ENCODE peak calls at places on chromosomes 13 and 19, in six cellular contexts. H is heart left ventricle, S is colonic mucosa, K is SK-N-SH, A is mucosa of descending colon, J is spleen. I is an unnamed sample. For H3K4me1, the result is how much of the 10 kb centered on the place peaks cover.

GRCh38 chr19:35348909-35349611 is 1.4 kb downstream of the FFAR1 start:
- DNase-seq in H (peak), S (no peak), K (no peak), A (peak), J (peak), I (peak)

GRCh38 chr19:32708457-32708856 is 11.1 kb upstream of the TDRD12 start:
- DNase-seq in H (no peak), S (no peak), K (no peak), A (no peak), J (no peak), I (no peak)

GRCh38 chr19:27750697-27751391 is 1462.1 kb downstream of the UQCRFS1 start:
- DNase-seq in H (no peak), S (no peak), K (no peak), A (no peak), J (no peak), I (no peak)

GRCh38 chr13:19632915-19633339 is 532 bp upstream of the MPHOSPH8 start:
- DNase-seq in H (no peak), S (no peak), K (no peak), A (no peak), J (no peak), I (no peak)

GRCh38 chr13:106468207-106468606 is 67.3 kb downstream of the EFNB2 start:
- DNase-seq in H (peak), S (no peak), K (no peak), A (no peak), J (no peak), I (no peak)

GRCh38 chr19:6590458-6591319 is at the start of gene CD70:
- DNase-seq in H (peak), S (no peak), K (no peak), A (peak), J (peak), I (no peak)

GRCh38 chr13:30422056-30422914 is at the start of gene UBE2L5:
- DNase-seq in H (peak), S (peak), K (peak), A (peak), J (peak), I (peak)

GRCh38 chr13:35729926-35730627 is 253.6 kb upstream of the MAB21L1 start:
- DNase-seq in H (peak), S (no peak), K (no peak), A (no peak), J (no peak), I (no peak)

GRCh38 chr13:40232321-40232720 is 434.1 kb downstream of the FOXO1 start:
- DNase-seq in H (no peak), S (no peak), K (no peak), A (no peak), J (no peak), I (no peak)

GRCh38 chr13:43242040-43242439 is 218.7 kb downstream of the DNAJC15 start:
- DNase-seq in H (no peak), S (no peak), K (no peak), A (no peak), J (no peak), I (no peak)

GRCh38 chr19:39031368-39032163 is 783 bp downstream of the FBXO27 start:
- DNase-seq in H (peak), S (peak), K (peak), A (peak), J (peak), I (peak)

GRCh38 chr13:22061371-22061805 is 390.5 kb downstream of the FGF9 start:
- DNase-seq in H (no peak), S (no peak), K (no peak), A (no peak), J (peak), I (no peak)

GRCh38 chr13:40269086-40269485 is 397.4 kb downstream of the FOXO1 start:
- DNase-seq in H (no peak), S (no peak), K (no peak), A (no peak), J (no peak), I (no peak)

GRCh38 chr13:47126432-47126831 is 229.6 kb upstream of the HTR2A start:
- DNase-seq in H (no peak), S (no peak), K (no peak), A (no peak), J (no peak), I (no peak)

GRCh38 chr19:29617336-29618266 is 11.5 kb downstream of the POP4 start:
- DNase-seq in H (no peak), S (no peak), K (no peak), A (peak), J (peak), I (no peak)

GRCh38 chr13:110442946-110443632 is 118.4 kb downstream of the RAB20 start:
- DNase-seq in H (no peak), S (no peak), K (no peak), A (no peak), J (no peak), I (no peak)

GRCh38 chr13:51283361-51283760 is 56.1 kb upstream of the SERPINE3 start:
- DNase-seq in H (no peak), S (no peak), K (no peak), A (no peak), J (no peak), I (no peak)

GRCh38 chr13:113489549-113490495 is 689 bp downstream of the DCUN1D2 start:
- DNase-seq in H (peak), S (peak), K (peak), A (no peak), J (no peak), I (peak)

GRCh38 chr19:11401808-11402543 is 17.1 kb downstream of the RGL3 start:
- DNase-seq in H (no peak), S (no peak), K (peak), A (no peak), J (no peak), I (no peak)

GRCh38 chr13:23468811-23469210 is 35.3 kb upstream of the SACS start:
- DNase-seq in H (no peak), S (no peak), K (peak), A (no peak), J (no peak), I (no peak)

GRCh38 chr19:51511353-51511752 is 9.8 kb upstream of the SIGLEC12 start:
- DNase-seq in H (no peak), S (no peak), K (peak), A (no peak), J (no peak), I (no peak)

GRCh38 chr19:2507109-2507508 is 31.2 kb downstream of the GADD45B start:
- DNase-seq in H (no peak), S (peak), K (no peak), A (no peak), J (no peak), I (no peak)

GRCh38 chr13:83531022-83531421 is 351.3 kb downstream of the SLITRK1 start:
- DNase-seq in H (no peak), S (no peak), K (no peak), A (no peak), J (no peak), I (no peak)

GRCh38 chr19:58545286-58546068 is 1.6 kb downstream of the TRIM28 start:
- DNase-seq in H (no peak), S (no peak), K (no peak), A (no peak), J (no peak), I (no peak)

GRCh38 chr13:66446413-66446812 is 783.7 kb downstream of the PCDH9 start:
- DNase-seq in H (no peak), S (no peak), K (no peak), A (no peak), J (no peak), I (no peak)

GRCh38 chr13:24068472-24068871 is 92.0 kb upstream of the SPATA13 start:
- DNase-seq in H (no peak), S (no peak), K (no peak), A (no peak), J (no peak), I (no peak)

GRCh38 chr13:98447881-98448641 is 128.8 kb downstream of the STK24 start:
- DNase-seq in H (peak), S (no peak), K (peak), A (no peak), J (no peak), I (peak)

GRCh38 chr13:113538689-113539058 is 45.9 kb upstream of the TFDP1 start:
- DNase-seq in H (no peak), S (no peak), K (peak), A (no peak), J (peak), I (no peak)

GRCh38 chr13:33441015-33441414 is 155.5 kb upstream of the STARD13 start:
- DNase-seq in H (no peak), S (peak), K (peak), A (no peak), J (no peak), I (no peak)

GRCh38 chr19:17871878-17872250 is at the start of gene SLC5A5:
- DNase-seq in H (no peak), S (no peak), K (peak), A (no peak), J (peak), I (no peak)
- H3K4me3 ChIP-seq in H (peak), S (peak), K (no peak), A (no peak), J (peak), I (no peak)

DNA sequence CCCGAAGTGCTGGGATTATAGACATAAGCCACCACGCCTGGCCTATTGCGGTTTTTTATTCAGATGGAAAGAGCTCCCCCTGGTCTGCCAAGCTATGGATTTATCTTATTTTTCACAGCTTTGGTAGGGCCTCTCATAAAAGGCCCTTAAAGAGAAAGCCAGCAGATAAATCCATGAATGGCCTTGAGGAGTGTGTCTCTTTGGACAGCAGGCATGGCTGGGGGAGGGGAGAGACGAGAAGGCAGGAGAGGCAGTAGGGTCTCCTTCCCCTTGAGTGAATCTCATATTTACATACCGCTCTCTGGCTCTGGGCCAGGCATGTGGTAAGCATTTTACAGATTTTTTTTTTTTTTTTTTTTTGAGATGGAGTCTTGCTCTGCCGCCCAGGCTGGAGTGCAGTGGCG is 25.2 kb downstream of the MARK4 start:
- DNase-seq in H (no peak), S (no peak), K (peak), A (no peak), J (no peak), I (no peak)
- H3K4me1 ChIP-seq in H (under half), S (under half), K (under half), A (under half), J (under half), I (under half)

DNA sequence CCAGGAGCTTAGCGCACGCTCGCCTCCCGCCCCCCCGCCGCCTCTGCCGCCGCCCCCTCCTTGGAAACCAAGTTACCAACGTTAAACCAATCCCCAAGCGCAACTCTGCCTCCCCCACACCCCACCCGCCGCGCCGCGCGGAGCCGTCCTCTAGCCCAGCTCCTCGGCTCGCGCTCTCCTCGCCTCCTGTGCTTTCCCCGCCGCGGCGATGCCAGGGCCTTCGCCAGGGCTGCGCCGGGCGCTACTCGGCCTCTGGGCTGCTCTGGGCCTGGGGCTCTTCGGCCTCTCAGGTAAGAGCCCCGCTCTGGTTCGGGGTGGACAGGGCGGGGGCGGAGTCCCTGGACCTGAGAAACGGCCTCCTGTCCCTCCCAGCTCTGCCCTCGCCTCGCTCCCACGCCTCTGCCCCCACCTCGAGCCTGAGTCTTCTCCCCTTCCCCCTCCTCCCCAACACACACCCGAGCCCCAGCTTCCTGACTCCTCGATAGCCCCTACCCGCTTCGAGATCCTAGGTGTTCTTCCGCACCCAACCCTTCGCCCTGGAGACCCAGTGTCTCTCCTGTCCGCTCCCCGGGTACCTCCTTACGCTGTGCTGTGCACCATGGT is at the start of gene ICAM5:
- DNase-seq in H (no peak), S (no peak), K (no peak), A (no peak), J (peak), I (no peak)
- H3K4me3 ChIP-seq in H (peak), S (peak), K (peak), A (no peak), J (peak), I (peak)

DNA sequence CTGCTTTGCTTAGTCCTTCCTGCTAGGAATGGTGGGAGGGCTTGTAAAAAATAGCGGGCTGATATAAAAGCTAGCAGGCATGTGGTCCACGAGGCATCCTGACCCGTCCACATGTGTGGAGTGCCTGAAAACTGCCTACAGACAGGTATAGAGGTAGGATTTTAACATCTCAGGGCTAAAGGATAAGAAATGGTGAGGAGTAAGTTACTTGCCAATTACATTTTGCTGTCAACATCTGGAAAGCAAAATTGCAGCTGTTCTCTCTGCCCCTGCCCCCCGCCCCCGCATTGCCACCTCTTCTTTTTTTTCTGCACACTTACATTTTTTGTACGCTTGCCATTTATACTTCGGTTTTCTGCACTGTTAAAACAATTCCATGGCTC is 21.0 kb downstream of the NFIX start:
- DNase-seq in H (no peak), S (no peak), K (no peak), A (no peak), J (no peak), I (no peak)
- H3K4me1 ChIP-seq in H (half or more), S (under half), K (under half), A (under half), J (under half), I (under half)

DNA sequence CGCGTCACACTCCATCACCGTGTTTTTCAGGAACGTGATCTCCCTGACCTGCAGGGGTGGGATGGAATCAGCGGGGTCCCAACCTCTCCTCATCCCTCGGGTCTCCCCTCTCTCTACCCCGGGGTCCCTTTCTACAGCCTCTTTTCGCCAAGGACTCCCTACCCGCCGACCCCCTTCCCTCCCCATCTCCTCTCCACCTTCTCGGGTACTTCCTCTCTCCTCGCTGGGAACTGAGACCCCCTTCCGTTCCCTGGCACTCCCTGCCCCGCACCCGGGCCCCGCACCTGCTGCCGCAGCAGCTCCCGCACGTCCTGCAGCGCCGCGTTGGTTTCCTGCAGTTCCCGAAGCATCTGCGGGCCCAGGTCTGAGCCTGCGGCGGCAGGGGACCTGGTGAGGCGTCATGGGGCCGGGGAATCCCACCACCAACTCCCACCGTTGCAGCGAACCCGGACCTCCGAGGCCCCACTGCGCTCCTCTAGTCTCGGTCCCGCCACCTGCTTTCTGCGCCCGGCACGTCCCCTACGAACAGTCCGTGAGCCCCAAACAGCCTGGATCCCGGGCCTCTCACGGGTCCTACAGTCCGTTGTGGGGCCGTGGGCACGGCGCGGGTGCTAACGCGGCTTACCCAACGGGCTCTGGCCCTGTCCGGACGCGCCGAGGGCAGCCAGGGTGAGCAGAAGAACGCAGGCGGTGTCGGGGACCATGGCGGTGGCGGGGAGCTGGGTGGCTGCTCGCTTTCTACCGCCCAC is at the start of gene COMP:
- DNase-seq in H (peak), S (no peak), K (no peak), A (no peak), J (peak), I (no peak)
- H3K4me3 ChIP-seq in H (peak), S (no peak), K (no peak), A (no peak), J (peak), I (no peak)

DNA sequence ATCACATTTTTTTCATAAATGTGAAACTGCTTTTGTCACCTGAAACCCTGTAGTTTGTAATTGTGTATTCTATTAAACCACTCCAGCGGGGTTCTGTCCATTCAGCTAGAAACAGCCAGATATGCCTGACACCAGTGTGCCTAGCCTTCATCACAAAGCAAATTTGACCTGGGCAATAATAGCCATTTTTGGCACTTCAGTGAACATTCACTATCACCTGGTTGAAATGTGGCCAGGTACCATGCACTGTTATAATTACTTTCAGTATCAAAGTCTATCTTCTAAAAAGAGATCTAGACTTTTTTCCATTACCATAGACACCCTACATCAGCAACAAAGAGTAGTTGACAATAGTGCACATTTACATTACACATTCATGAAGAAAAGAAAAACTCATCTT is 64.5 kb downstream of the ZNF257 start:
- DNase-seq in H (no peak), S (no peak), K (no peak), A (no peak), J (no peak), I (no peak)
- H3K4me1 ChIP-seq in H (under half), S (under half), K (under half), A (under half), J (under half), I (under half)

GRCh38 chr19:1037553-1038115 is 2.3 kb upstream of the ABCA7 start:
- DNase-seq in H (no peak), S (no peak), K (no peak), A (peak), J (peak), I (no peak)
- H3K4me3 ChIP-seq in H (peak), S (no peak), K (no peak), A (no peak), J (no peak), I (no peak)